ENCODE peak calls at places on chromosome X, in four cellular contexts. V is osteoblast; W is stimulated activated CD4-positive, alpha-beta T cell treated with anti-CD3 and anti-CD28 coated beads, TNF-alpha, amount 100 ng/mL, for 1 hour; G is HTR-8/SVneo. E is an unnamed sample.

GRCh38 chrX:108437789-108438623 is at the start of gene COL4A6:
- DNase-seq in V (no peak), W (no peak), G (peak), E (no peak)

GRCh38 chrX:25519258-25519657 is 503.5 kb upstream of the ARX start:
- DNase-seq in V (no peak), W (no peak), G (no peak), E (no peak)

GRCh38 chrX:136810493-136810892 is 29.8 kb upstream of the ARHGEF6 start:
- DNase-seq in V (no peak), W (no peak), G (no peak), E (no peak)

GRCh38 chrX:110310896-110311295 is 7.0 kb downstream of the AMMECR1 start:
- DNase-seq in V (no peak), W (peak), G (no peak), E (no peak)

GRCh38 chrX:97399400-97399799 is 515.7 kb downstream of the RPA4 start:
- DNase-seq in V (peak), W (no peak), G (peak), E (no peak)

GRCh38 chrX:34884693-34885277 is 57.8 kb upstream of the FAM47B start:
- DNase-seq in V (peak), W (no peak), G (peak), E (no peak)

GRCh38 chrX:123184858-123185251 is 777 bp downstream of the GRIA3 start:
- DNase-seq in V (no peak), W (no peak), G (no peak), E (no peak)

GRCh38 chrX:115582035-115582870 is 21.3 kb downstream of the PLS3 start:
- DNase-seq in V (no peak), W (no peak), G (no peak), E (no peak)

GRCh38 chrX:107834273-107835201 is 8.9 kb downstream of the MID2 start:
- DNase-seq in V (no peak), W (no peak), G (no peak), E (no peak)

GRCh38 chrX:71871367-71871766 is 39.3 kb upstream of the NHSL2 start:
- DNase-seq in V (peak), W (no peak), G (no peak), E (no peak)

GRCh38 chrX:71533850-71534515 is 1.1 kb downstream of the OGT start:
- DNase-seq in V (no peak), W (no peak), G (no peak), E (no peak)

GRCh38 chrX:115173181-115173580 is 16.0 kb upstream of the RBMXL3 start:
- DNase-seq in V (no peak), W (no peak), G (no peak), E (no peak)

GRCh38 chrX:8639949-8640348 is 92.0 kb downstream of the ANOS1 start:
- DNase-seq in V (no peak), W (no peak), G (no peak), E (no peak)

GRCh38 chrX:113868169-113868568 is 715.7 kb upstream of the HTR2C start:
- DNase-seq in V (no peak), W (no peak), G (no peak), E (no peak)

GRCh38 chrX:97309717-97310116 is 426.0 kb downstream of the RPA4 start:
- DNase-seq in V (no peak), W (no peak), G (no peak), E (no peak)

GRCh38 chrX:102624105-102624504 is 24.8 kb downstream of the ARMCX5 start:
- DNase-seq in V (peak), W (no peak), G (no peak), E (no peak)

GRCh38 chrX:56107320-56107719 is 124.8 kb upstream of the KLF8 start:
- DNase-seq in V (no peak), W (no peak), G (no peak), E (no peak)

GRCh38 chrX:115191490-115192243 is 2.5 kb downstream of the RBMXL3 start:
- DNase-seq in V (peak), W (no peak), G (no peak), E (no peak)

GRCh38 chrX:149365061-149365460 is 140.0 kb downstream of the IDS start:
- DNase-seq in V (no peak), W (no peak), G (no peak), E (no peak)

GRCh38 chrX:10569946-10570345 is 50.4 kb downstream of the MID1 start:
- DNase-seq in V (no peak), W (no peak), G (no peak), E (no peak)

GRCh38 chrX:139106111-139106510 is 394.6 kb upstream of the FGF13 start:
- DNase-seq in V (no peak), W (no peak), G (no peak), E (no peak)

GRCh38 chrX:53031380-53031779 is 17.2 kb upstream of the GPR173 start:
- DNase-seq in V (no peak), W (no peak), G (no peak), E (no peak)

GRCh38 chrX:96692454-96692853 is 7.8 kb downstream of the DIAPH2 start:
- DNase-seq in V (no peak), W (no peak), G (no peak), E (no peak)

GRCh38 chrX:70096052-70096451 is 33.8 kb downstream of the OTUD6A start:
- DNase-seq in V (no peak), W (no peak), G (peak), E (no peak)

GRCh38 chrX:133953785-133954355 is 31.5 kb downstream of the GPC3 start:
- DNase-seq in V (no peak), W (no peak), G (no peak), E (no peak)

GRCh38 chrX:129772796-129773431 is 6.8 kb upstream of the SASH3 start:
- DNase-seq in V (no peak), W (no peak), G (no peak), E (peak)

GRCh38 chrX:119030990-119031389 is 41.8 kb upstream of the CT47C1 start:
- DNase-seq in V (no peak), W (no peak), G (no peak), E (no peak)

GRCh38 chrX:84133023-84133422 is 55.0 kb downstream of the RPS6KA6 start:
- DNase-seq in V (no peak), W (no peak), G (no peak), E (no peak)

GRCh38 chrX:48785525-48786214 is 720 bp upstream of the GATA1 start:
- DNase-seq in V (no peak), W (no peak), G (no peak), E (no peak)